ENCODE peak calls at places on chromosomes 3 and 15, in six cellular contexts. W, E, J, T, M and O are unnamed samples.

GRCh38 chr3:195386739-195387138 is 56.1 kb downstream of the ACAP2 start:
- DNase-seq in T (no peak), M (no peak), W (no peak), E (no peak), J (no peak), O (no peak)

GRCh38 chr3:187830181-187830580 is 84.9 kb upstream of the BCL6 start:
- DNase-seq in T (no peak), W (no peak), J (no peak), M (no peak), E (no peak), O (no peak)

GRCh38 chr15:73647259-73648026 is 14.3 kb upstream of the NPTN start:
- DNase-seq in M (no peak), E (no peak), W (no peak), J (no peak), T (peak; percentile 14), O (no peak)

GRCh38 chr15:78000089-78000926 is 77.2 kb downstream of the TBC1D2B start:
- DNase-seq in M (peak; percentile 58), T (peak; percentile 78), W (peak; percentile 90), E (no peak), J (peak; percentile 52), O (peak; percentile 29)

GRCh38 chr3:196941846-196942225 is 492 bp downstream of the NCBP2 start:
- DNase-seq in E (peak; percentile 83), J (peak; percentile 69), W (peak; percentile 58), T (peak; percentile 73), M (peak; percentile 51), O (no peak)

GRCh38 chr3:113002676-113003075 is 11.9 kb downstream of the GTPBP8 start:
- DNase-seq in W (no peak), J (no peak), M (peak; percentile 44), T (no peak), E (no peak), O (no peak)

GRCh38 chr15:63872759-63873510 is 39.2 kb upstream of the HERC1 start:
- DNase-seq in M (no peak), T (peak; percentile 13), E (peak; percentile 6), W (peak; percentile 38), J (peak; percentile 16), O (no peak)

GRCh38 chr15:52551762-52552161 is 17.1 kb downstream of the ARPP19 start:
- DNase-seq in J (no peak), M (no peak), W (no peak), E (no peak), T (no peak), O (no peak)

GRCh38 chr15:77607894-77608261 is 24.8 kb downstream of the LINGO1 start:
- DNase-seq in W (no peak), E (no peak), J (peak; percentile 30), T (no peak), M (no peak), O (no peak)

GRCh38 chr3:8619548-8619947 is 25.1 kb downstream of the SSUH2 start:
- DNase-seq in E (peak; percentile 35), W (no peak), M (no peak), J (peak; percentile 61), T (peak; percentile 88), O (no peak)

GRCh38 chr3:156388469-156389150 is 166.3 kb downstream of the SSR3 start:
- DNase-seq in J (peak; percentile 66), W (no peak), M (no peak), T (peak; percentile 30), E (no peak), O (no peak)